ENCODE peak calls at places on chromosomes 1 and 21, in four cellular contexts. E is WTC11, B is K562, N is HepG2. Y is an unnamed sample.

GRCh38 chr1:81174811-81175476 is 625.8 kb upstream of the ADGRL2 start:
- DNase-seq in E (no peak), B (no peak), N (no peak), Y (no peak)

GRCh38 chr1:244672961-244673695 is 20.2 kb downstream of the DESI2 start:
- DNase-seq in E (no peak), B (no peak), N (no peak), Y (no peak)

GRCh38 chr1:67787746-67788145 is 45.5 kb downstream of the GNG12 start:
- DNase-seq in E (no peak), B (no peak), N (no peak), Y (no peak)

GRCh38 chr1:170296642-170297041 is 150.9 kb downstream of the NTMT2 start:
- DNase-seq in E (no peak), B (no peak), N (no peak), Y (no peak)

GRCh38 chr21:38619865-38620513 is 121.7 kb upstream of the ERG start:
- DNase-seq in E (no peak), B (no peak), N (no peak), Y (no peak)

GRCh38 chr21:33232640-33233039 is 2.9 kb downstream of the IFNAR2 start:
- DNase-seq in E (no peak), B (no peak), N (peak), Y (no peak)

GRCh38 chr21:25421327-25422028 is 185.8 kb downstream of the MRPL39 start:
- DNase-seq in E (peak), B (no peak), N (no peak), Y (peak)

GRCh38 chr1:8448906-8449661 is 131.2 kb downstream of the SLC45A1 start:
- DNase-seq in E (no peak), B (no peak), N (no peak), Y (no peak)

GRCh38 chr1:151512801-151513625 is 1.8 kb downstream of the CGN start:
- DNase-seq in E (peak), B (no peak), N (no peak), Y (no peak)

GRCh38 chr1:1355376-1355775 is 3.0 kb downstream of the MXRA8 start:
- DNase-seq in E (no peak), B (no peak), N (no peak), Y (no peak)

GRCh38 chr1:9270290-9270900 is 22.3 kb upstream of the SPSB1 start:
- DNase-seq in E (no peak), B (no peak), N (no peak), Y (no peak)

GRCh38 chr1:209095627-209096595 is 487.6 kb upstream of the CAMK1G start:
- DNase-seq in E (no peak), B (no peak), N (no peak), Y (no peak)

GRCh38 chr1:13775446-13775845 is 75.5 kb downstream of the PRDM2 start:
- DNase-seq in E (no peak), B (no peak), N (no peak), Y (no peak)

GRCh38 chr1:189500777-189501176 is 976.9 kb downstream of the BRINP3 start:
- DNase-seq in E (no peak), B (no peak), N (no peak), Y (no peak)

GRCh38 chr21:17513214-17514123 is 626 bp downstream of the CXADR start:
- DNase-seq in E (peak), B (peak), N (peak), Y (no peak)

GRCh38 chr1:227562923-227563318 is 435 bp upstream of the ZNF678 start:
- DNase-seq in E (no peak), B (no peak), N (no peak), Y (no peak)

GRCh38 chr1:93123141-93123783 is 44.2 kb downstream of the MTF2 start:
- DNase-seq in E (no peak), B (no peak), N (no peak), Y (no peak)

GRCh38 chr1:237879195-237879594 is 11.5 kb downstream of the ZP4 start:
- DNase-seq in E (no peak), B (no peak), N (no peak), Y (no peak)

GRCh38 chr21:19120591-19120990 is 717.0 kb upstream of the TMPRSS15 start:
- DNase-seq in E (peak), B (no peak), N (no peak), Y (no peak)

GRCh38 chr1:179955318-179955638 is 668 bp downstream of the CEP350 start:
- DNase-seq in E (no peak), B (no peak), N (no peak), Y (no peak)

GRCh38 chr1:53469373-53469772 is 10.2 kb downstream of the DMRTB1 start:
- DNase-seq in E (no peak), B (no peak), N (no peak), Y (no peak)

GRCh38 chr1:8009043-8010002 is 16.8 kb downstream of the ERRFI1 start:
- DNase-seq in E (no peak), B (no peak), N (no peak), Y (no peak)

GRCh38 chr1:244011251-244011650 is 39.8 kb upstream of the ZBTB18 start:
- DNase-seq in E (no peak), B (no peak), N (no peak), Y (no peak)

GRCh38 chr1:38477811-38478210 is 381.8 kb downstream of the RRAGC start:
- DNase-seq in E (no peak), B (no peak), N (no peak), Y (no peak)

GRCh38 chr1:20200966-20201365 is 14.6 kb upstream of the PLA2G2C start:
- DNase-seq in E (no peak), B (no peak), N (no peak), Y (no peak)

GRCh38 chr21:36470294-36470693 is 9.6 kb downstream of the CLDN14 start:
- DNase-seq in E (peak), B (no peak), N (no peak), Y (no peak)

GRCh38 chr21:36473203-36473602 is 6.7 kb downstream of the CLDN14 start:
- DNase-seq in E (no peak), B (no peak), N (no peak), Y (no peak)

GRCh38 chr21:36472377-36472776 is 7.5 kb downstream of the CLDN14 start:
- DNase-seq in E (no peak), B (no peak), N (no peak), Y (no peak)

GRCh38 chr21:36474591-36474990 is 5.3 kb downstream of the CLDN14 start:
- DNase-seq in E (no peak), B (no peak), N (no peak), Y (no peak)

GRCh38 chr21:36471254-36471723 is 8.6 kb downstream of the CLDN14 start:
- DNase-seq in E (no peak), B (no peak), N (peak), Y (peak)
- TF ChIP-seq CREM in E (no peak), B (no peak), N (no peak), Y (no peak)

GRCh38 chr1:111084999-111085398 is 54.9 kb downstream of the DRAM2 start:
- DNase-seq in E (no peak), B (no peak), N (no peak), Y (no peak)
- TF ChIP-seq NR2C2 in E (no peak), B (no peak), N (no peak), Y (no peak)

GRCh38 chr1:28126212-28126611 is 37.8 kb upstream of the EYA3 start:
- DNase-seq in E (no peak), B (no peak), N (no peak), Y (no peak)

GRCh38 chr1:28118640-28119307 is 30.4 kb upstream of the EYA3 start:
- DNase-seq in E (no peak), B (no peak), N (no peak), Y (no peak)

GRCh38 chr1:28123461-28123961 is 35.1 kb upstream of the EYA3 start:
- DNase-seq in E (no peak), B (no peak), N (no peak), Y (no peak)

GRCh38 chr1:28119576-28119975 is 31.2 kb upstream of the EYA3 start:
- DNase-seq in E (no peak), B (no peak), N (no peak), Y (no peak)

GRCh38 chr1:28122183-28122582 is 33.8 kb upstream of the EYA3 start:
- DNase-seq in E (no peak), B (no peak), N (no peak), Y (no peak)
- TF ChIP-seq CREM in E (no peak), B (no peak), N (no peak), Y (no peak)

DNA sequence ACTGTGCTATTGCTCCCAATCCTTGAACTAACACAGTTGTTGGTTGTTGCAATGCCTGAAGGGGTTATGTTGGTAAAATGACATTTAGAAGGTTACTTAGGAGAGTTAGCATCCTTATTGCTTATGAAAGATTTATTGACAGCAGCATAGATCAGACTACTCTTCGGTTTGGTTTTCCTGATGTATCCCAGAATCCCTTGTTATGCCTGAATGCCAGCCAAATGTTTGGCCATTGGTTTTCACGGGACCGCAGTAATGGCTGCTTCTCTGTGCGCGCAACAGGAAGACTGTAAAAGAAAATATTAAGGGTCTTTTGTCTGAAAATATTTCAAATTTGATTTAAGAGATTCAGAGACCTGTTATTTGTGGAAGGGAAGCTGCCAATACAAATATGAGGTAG is 8.2 kb downstream of the NFIA start:
- DNase-seq in E (no peak), B (no peak), N (no peak), Y (no peak)
- TF ChIP-seq NR2C2 in E (no peak), B (no peak), N (no peak), Y (no peak)

GRCh38 chr1:109498161-109498801 is 4.4 kb downstream of the CYB561D1 start:
- DNase-seq in E (peak), B (peak), N (no peak), Y (no peak)
- TF ChIP-seq CREM in E (no peak), B (no peak), N (no peak), Y (no peak)

DNA sequence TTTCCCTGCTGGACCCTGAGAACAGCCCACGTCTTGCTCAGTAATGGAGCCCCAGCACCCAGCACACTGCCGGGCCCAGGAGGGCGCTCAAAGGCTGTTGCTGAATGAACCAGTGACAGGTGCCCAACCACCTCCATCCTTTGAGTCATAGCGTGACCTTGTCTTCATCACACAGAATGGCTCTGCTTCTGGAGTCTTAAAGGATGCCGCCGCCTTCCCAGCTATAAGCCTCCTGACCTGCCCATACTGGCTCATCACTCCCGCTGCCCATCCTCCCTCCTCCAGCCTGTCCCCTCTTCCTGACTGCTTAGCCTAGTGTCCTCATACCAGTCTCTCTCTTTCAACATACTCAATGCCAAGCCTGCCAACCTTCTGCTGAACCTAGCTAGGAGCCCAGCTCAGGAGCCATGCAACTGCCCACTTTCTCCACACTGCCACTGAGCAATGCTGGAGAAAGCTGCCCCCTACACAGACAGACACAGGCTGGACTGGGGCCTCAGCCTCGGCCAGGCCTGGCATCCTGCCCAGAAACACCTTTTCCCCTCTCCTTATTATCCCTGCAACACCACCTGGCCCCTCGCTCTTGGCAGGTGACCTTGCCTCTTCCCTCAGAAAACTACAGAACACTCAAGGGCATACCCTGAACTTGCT is 14.1 kb downstream of the TTC39A start:
- DNase-seq in E (no peak), B (no peak), N (no peak), Y (no peak)
- TF ChIP-seq NR2C2 in E (no peak), B (no peak), N (no peak), Y (no peak)

DNA sequence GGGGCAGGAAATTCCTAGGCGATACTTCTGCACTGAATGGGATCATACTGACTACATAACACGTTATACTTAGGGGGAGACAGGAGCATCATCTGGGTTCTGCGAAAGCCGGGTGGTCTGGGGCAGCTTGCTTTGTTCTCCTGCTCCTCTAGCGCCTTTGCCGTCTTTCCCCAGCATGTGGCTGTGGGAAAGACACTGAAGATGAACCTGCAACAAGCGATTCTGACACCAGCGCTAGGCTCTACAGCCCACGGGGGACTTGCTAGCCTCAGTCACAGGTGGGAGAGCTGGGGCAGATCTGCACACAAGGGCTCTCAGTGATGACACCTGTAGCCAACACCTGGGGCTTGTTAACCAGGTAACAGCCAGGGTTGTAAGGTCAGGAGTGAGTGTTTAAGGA is 51.8 kb downstream of the CD46 start:
- DNase-seq in E (no peak), B (no peak), N (no peak), Y (no peak)
- TF ChIP-seq CREM in E (no peak), B (no peak), N (no peak), Y (no peak)

GRCh38 chr1:201540846-201541735 is 2.2 kb downstream of the NAV1 start:
- DNase-seq in E (no peak), B (no peak), N (no peak), Y (no peak)

GRCh38 chr1:201542166-201543045 is 3.5 kb downstream of the NAV1 start:
- DNase-seq in E (no peak), B (no peak), N (no peak), Y (no peak)

GRCh38 chr1:201546093-201546492 is 7.2 kb downstream of the NAV1 start:
- DNase-seq in E (no peak), B (no peak), N (no peak), Y (peak)

GRCh38 chr1:201544710-201545109 is 5.8 kb downstream of the NAV1 start:
- DNase-seq in E (no peak), B (no peak), N (no peak), Y (no peak)

DNA sequence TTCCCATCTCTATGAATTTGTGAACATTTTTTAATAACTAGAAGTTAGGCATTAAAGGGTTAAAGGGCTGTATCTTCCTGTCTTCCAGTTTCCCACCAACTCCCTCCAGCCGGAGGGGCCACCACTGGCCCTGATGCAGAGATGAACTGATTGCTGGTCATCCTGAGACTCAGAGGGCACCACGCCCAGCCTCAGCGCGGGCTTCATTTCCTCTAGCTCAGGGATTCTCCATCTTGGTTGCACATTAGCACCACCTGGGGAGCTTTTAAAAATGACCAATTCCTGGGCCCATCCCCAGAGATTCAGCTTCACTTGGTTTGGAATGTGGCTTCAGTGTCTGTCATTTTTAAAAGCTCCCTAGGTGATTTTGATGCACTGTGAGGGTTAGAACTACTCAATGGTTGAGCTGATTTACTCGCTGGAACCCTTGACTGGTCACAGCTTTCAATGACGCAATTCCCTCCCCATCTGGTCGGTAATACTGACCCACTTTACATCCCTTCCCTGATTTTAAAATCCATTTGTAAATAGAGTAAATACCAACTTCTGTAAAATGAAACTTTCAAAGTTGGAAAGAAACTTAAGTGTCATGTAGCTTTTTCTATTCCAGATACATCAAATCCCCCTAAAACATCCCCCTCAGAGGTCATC is 5.1 kb downstream of the NAV1 start:
- DNase-seq in E (no peak), B (peak), N (no peak), Y (no peak)
- TF ChIP-seq NR2C2 in E (no peak), B (no peak), N (no peak), Y (no peak)

GRCh38 chr1:229980009-229980408 is 87.0 kb upstream of the GALNT2 start:
- DNase-seq in E (no peak), B (no peak), N (no peak), Y (no peak)
- TF ChIP-seq CREM in E (no peak), B (no peak), N (no peak), Y (no peak)

DNA sequence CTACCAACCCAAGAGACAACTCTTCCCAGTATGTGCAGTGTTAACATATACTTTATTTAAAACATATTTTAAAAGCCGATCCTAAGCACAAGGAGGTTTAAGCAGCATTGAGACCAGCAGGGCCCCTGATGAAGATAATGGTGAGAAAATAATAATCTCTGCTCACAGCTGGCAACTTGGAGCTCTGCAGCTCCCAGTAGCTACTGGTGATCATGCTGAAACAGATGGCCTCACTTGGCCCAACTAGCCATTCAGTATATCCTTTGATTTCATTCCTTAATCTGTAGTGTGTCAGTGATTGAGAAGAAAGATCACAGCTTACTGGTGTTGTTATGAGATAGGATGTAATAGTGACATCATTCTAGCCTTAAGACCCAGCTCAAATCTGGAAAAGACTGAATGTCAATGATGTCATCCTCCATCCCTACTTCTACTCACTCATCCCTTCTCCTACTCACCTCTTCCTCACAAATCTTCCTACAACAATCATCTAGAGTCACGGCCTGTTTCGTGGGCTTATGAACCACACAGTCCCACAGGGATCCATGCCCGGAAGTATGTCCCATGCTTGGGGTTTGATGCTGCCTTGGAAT is 817.9 kb downstream of the PLA2G4A start:
- DNase-seq in E (no peak), B (no peak), N (no peak), Y (no peak)
- TF ChIP-seq NR2C2 in E (no peak), B (no peak), N (no peak), Y (no peak)